ENCODE peak calls at places on chromosome 1, in five cellular contexts. Q, P, U, I and K are unnamed samples.

GRCh38 chr1:153540394-153541361 is at the start of gene S100A5:
- DNase-seq in I (no peak), U (no peak), P (no peak), Q (no peak), K (peak)

GRCh38 chr1:36187800-36188593 is 32.0 kb downstream of the MAP7D1 start:
- DNase-seq in P (peak), Q (peak), I (peak), U (peak), K (peak)

GRCh38 chr1:24926596-24927249 is 3.4 kb downstream of the RUNX3 start:
- DNase-seq in Q (no peak), P (peak), I (no peak), U (no peak), K (no peak)

GRCh38 chr1:206885341-206886060 is 11.7 kb upstream of the IL24 start:
- DNase-seq in Q (no peak), I (no peak), P (no peak), U (no peak), K (no peak)

GRCh38 chr1:185693654-185694053 is 40.5 kb upstream of the HMCN1 start:
- DNase-seq in Q (no peak), I (no peak), P (no peak), U (no peak), K (no peak)

GRCh38 chr1:75630004-75630403 is 19.1 kb upstream of the SLC44A5 start:
- DNase-seq in U (no peak), Q (no peak), I (no peak), P (no peak), K (no peak)

GRCh38 chr1:78009836-78010235 is 5.1 kb downstream of the DNAJB4 start:
- DNase-seq in U (no peak), I (no peak), Q (no peak), P (no peak), K (no peak)

GRCh38 chr1:228335406-228336307 is 71.0 kb downstream of the TRIM11 start:
- DNase-seq in Q (no peak), U (no peak), I (no peak), P (no peak), K (no peak)

GRCh38 chr1:218369688-218370511 is 24.8 kb downstream of the TGFB2 start:
- DNase-seq in Q (no peak), U (no peak), P (no peak), I (no peak), K (no peak)

GRCh38 chr1:246789454-246790339 is 65.5 kb downstream of the SCCPDH start:
- DNase-seq in P (no peak), Q (no peak), U (no peak), I (no peak), K (no peak)

GRCh38 chr1:112808861-112809684 is 93.9 kb upstream of the PPM1J start:
- DNase-seq in I (peak), U (peak), P (peak), Q (peak), K (peak)

GRCh38 chr1:172915276-172915675 is 135.5 kb downstream of the TNFSF18 start:
- DNase-seq in U (no peak), I (no peak), P (no peak), Q (no peak), K (no peak)

GRCh38 chr1:53043271-53043670 is 18.7 kb upstream of the PODN start:
- DNase-seq in P (no peak), U (no peak), I (peak), Q (no peak), K (no peak)

GRCh38 chr1:157652859-157653493 is 47.6 kb downstream of the FCRL3 start:
- DNase-seq in U (peak), I (no peak), Q (no peak), P (no peak), K (no peak)

GRCh38 chr1:221887091-221887746 is 145.3 kb upstream of the DUSP10 start:
- DNase-seq in I (peak), Q (no peak), U (no peak), P (no peak), K (peak)

GRCh38 chr1:19679691-19680090 is 15.0 kb downstream of the HTR6 start:
- DNase-seq in Q (no peak), P (no peak), I (no peak), U (no peak), K (no peak)

GRCh38 chr1:233490488-233490887 is 123.4 kb upstream of the KCNK1 start:
- DNase-seq in U (no peak), Q (no peak), P (no peak), I (no peak), K (peak)

GRCh38 chr1:178945763-178946266 is 74.9 kb upstream of the ANGPTL1 start:
- DNase-seq in I (no peak), Q (no peak), P (no peak), U (no peak), K (no peak)

GRCh38 chr1:2544093-2544874 is 11.9 kb upstream of the TNFRSF14 start:
- DNase-seq in U (no peak), P (no peak), I (no peak), Q (peak), K (no peak)

GRCh38 chr1:33762099-33762830 is 101.6 kb upstream of the HMGB4 start:
- DNase-seq in I (peak), P (no peak), Q (no peak), U (no peak), K (no peak)

GRCh38 chr1:205514211-205515142 is 10.0 kb downstream of the CDK18 start:
- DNase-seq in Q (no peak), U (no peak), P (no peak), I (no peak), K (no peak)

GRCh38 chr1:42825058-42825851 is 8.1 kb upstream of the SVBP start:
- DNase-seq in P (no peak), Q (no peak), I (no peak), U (no peak), K (no peak)

GRCh38 chr1:155801149-155801548 is 55.9 kb downstream of the GON4L start:
- DNase-seq in Q (no peak), U (no peak), I (peak), P (no peak), K (no peak)

GRCh38 chr1:117388328-117388727 is 21.1 kb downstream of the MAN1A2 start:
- DNase-seq in U (no peak), I (no peak), Q (no peak), P (no peak), K (no peak)

GRCh38 chr1:41631154-41631553 is 146.7 kb upstream of the EDN2 start:
- DNase-seq in Q (no peak), I (no peak), U (no peak), P (no peak), K (no peak)

GRCh38 chr1:114315601-114316000 is 161.9 kb upstream of the SYT6 start:
- DNase-seq in Q (no peak), U (no peak), I (peak), P (no peak), K (no peak)